ENCODE peak calls at places on chromosomes 12 and 14, in seven cellular contexts. F is renal cortical epithelial cell; P is PC-3; E is GM12865; V is right atrium auricular region; J is stimulated activated CD8-positive, alpha-beta memory T cell treated with anti-CD3 and anti-CD28 coated beads, Interleukin-4, amount 100 ng/mL, for 4 hours; K is left ventricle myocardium inferior. Y is an unnamed sample.

GRCh38 chr14:71011479-71011878 is 104.2 kb downstream of the PCNX1 start:
- DNase-seq in E (no peak), V (no peak), P (peak; percentile 31), J (no peak), K (no peak), F (no peak), Y (no peak)

GRCh38 chr12:4825139-4825858 is 84.4 kb upstream of the KCNA1 start:
- DNase-seq in K (no peak), J (no peak), E (peak; percentile 28), F (no peak), P (no peak), V (no peak), Y (no peak)

GRCh38 chr12:14554281-14555008 is 13.2 kb downstream of the PLBD1 start:
- DNase-seq in P (peak; percentile 59), V (peak; percentile 87), E (no peak), F (peak; percentile 80), J (no peak), K (peak; percentile 88), Y (no peak)

GRCh38 chr12:27333311-27334009 is 824 bp downstream of the BMAL2 start:
- DNase-seq in F (no peak), K (peak; percentile 23), V (no peak), J (peak; percentile 7), P (peak; percentile 46), E (peak; percentile 68), Y (no peak)

GRCh38 chr12:12334710-12335040 is 15.4 kb downstream of the MANSC1 start:
- DNase-seq in K (no peak), E (no peak), P (no peak), F (no peak), J (no peak), V (no peak), Y (no peak)

GRCh38 chr12:122955151-122955550 is 11.1 kb downstream of the ABCB9 start:
- DNase-seq in K (no peak), J (no peak), V (no peak), F (no peak), E (no peak), P (no peak), Y (no peak)

GRCh38 chr14:31411218-31411727 is 9.1 kb downstream of the HEATR5A start:
- DNase-seq in J (no peak), V (no peak), F (peak; percentile 23), E (no peak), P (no peak), K (no peak), Y (no peak)

GRCh38 chr12:80472912-80473500 is 29.0 kb downstream of the PTPRQ start:
- DNase-seq in P (peak; percentile 67), K (no peak), F (peak; percentile 58), E (peak; percentile 70), J (no peak), V (no peak), Y (peak; percentile 70)

GRCh38 chr14:27917896-27918295 is 848.7 kb upstream of the FOXG1 start:
- DNase-seq in E (no peak), P (no peak), K (no peak), J (no peak), V (no peak), F (no peak), Y (no peak)

GRCh38 chr12:116026768-116027550 is 250.5 kb downstream of the MED13L start:
- DNase-seq in K (no peak), F (peak; percentile 12), J (no peak), E (no peak), V (no peak), P (peak; percentile 54), Y (no peak)

GRCh38 chr14:106530423-106531107 is 1004.2 kb downstream of the TMEM121 start:
- DNase-seq in K (no peak), V (no peak), E (peak; percentile 85), F (no peak), J (no peak), P (no peak), Y (no peak)

GRCh38 chr12:108193922-108194321 is 64.8 kb downstream of the WSCD2 start:
- DNase-seq in P (peak; percentile 36), E (peak; percentile 46), V (no peak), K (no peak), F (peak; percentile 0), J (no peak), Y (no peak)

GRCh38 chr14:56474419-56475022 is 105.1 kb upstream of the TMEM260 start:
- DNase-seq in V (no peak), F (peak; percentile 40), J (no peak), K (no peak), P (peak; percentile 93), E (peak; percentile 35), Y (peak; percentile 24)

GRCh38 chr12:120116792-120117651 is 469 bp upstream of the RAB35 start:
- DNase-seq in P (peak; percentile 97), F (no peak), K (peak; percentile 95), J (peak; percentile 91), V (peak; percentile 92), E (peak; percentile 97), Y (peak; percentile 88)

GRCh38 chr14:21066882-21067502 is 3.1 kb upstream of the ARHGEF40 start:
- DNase-seq in K (no peak), J (no peak), V (no peak), E (no peak), F (no peak), P (peak; percentile 43), Y (no peak)

GRCh38 chr12:67025543-67026114 is 243.5 kb upstream of the CAND1 start:
- DNase-seq in F (peak; percentile 29), E (peak; percentile 47), K (no peak), V (no peak), J (no peak), P (peak; percentile 77), Y (no peak)

GRCh38 chr14:50421499-50421898 is 24.8 kb upstream of the CDKL1 start:
- DNase-seq in V (no peak), K (no peak), E (no peak), J (no peak), P (no peak), F (no peak), Y (no peak)

GRCh38 chr12:53954694-53955035 is at the start of gene HOXC12:
- DNase-seq in K (no peak), V (no peak), E (no peak), F (no peak), J (no peak), P (no peak), Y (no peak)

GRCh38 chr12:92134638-92135274 is 10.9 kb downstream of the BTG1 start:
- DNase-seq in J (no peak), E (peak; percentile 58), P (peak; percentile 82), K (no peak), F (peak; percentile 61), V (no peak), Y (peak; percentile 77)

GRCh38 chr12:121942145-121942718 is 23.8 kb downstream of the CFAP251 start:
- DNase-seq in E (no peak), V (no peak), J (no peak), P (no peak), F (no peak), K (no peak), Y (no peak)

GRCh38 chr12:40469736-40470135 is 222.5 kb upstream of the CNTN1 start:
- DNase-seq in P (no peak), J (no peak), F (no peak), K (no peak), V (no peak), E (no peak), Y (no peak)

GRCh38 chr12:92546826-92547348 is 155.9 kb upstream of the PLEKHG7 start:
- DNase-seq in E (no peak), J (no peak), V (no peak), F (no peak), P (no peak), K (no peak), Y (no peak)

GRCh38 chr12:114238808-114239207 is 167.1 kb downstream of the TBX5 start:
- DNase-seq in J (no peak), K (peak; percentile 45), F (no peak), E (no peak), P (no peak), V (peak; percentile 63), Y (no peak)

GRCh38 chr14:20327005-20327869 is 5.8 kb downstream of the CCNB1IP1 start:
- DNase-seq in F (peak; percentile 73), P (peak; percentile 81), K (no peak), V (no peak), E (peak; percentile 70), J (no peak), Y (peak; percentile 63)

GRCh38 chr12:1473418-1473817 is 121.0 kb downstream of the FBXL14 start:
- DNase-seq in E (no peak), K (no peak), J (no peak), P (no peak), F (no peak), V (no peak), Y (no peak)

GRCh38 chr14:58876613-58877012 is 238.9 kb downstream of the DACT1 start:
- DNase-seq in F (no peak), J (no peak), E (no peak), P (no peak), V (no peak), K (no peak), Y (peak; percentile 68)

GRCh38 chr12:11653215-11653753 is 3.8 kb downstream of the ETV6 start:
- DNase-seq in E (peak; percentile 88), F (peak; percentile 13), J (peak; percentile 13), K (no peak), P (no peak), V (no peak), Y (no peak)

GRCh38 chr14:91295851-91296796 is 51.6 kb upstream of the GPR68 start:
- DNase-seq in J (no peak), K (no peak), F (no peak), V (no peak), E (no peak), P (no peak), Y (no peak)

GRCh38 chr12:49578471-49579112 is 10.7 kb upstream of the MCRS1 start:
- DNase-seq in E (no peak), K (no peak), J (no peak), P (no peak), F (no peak), V (no peak), Y (no peak)